ENCODE peak calls at places on chromosomes 13 and 19, in five cellular contexts. One of them, this sample, is unnamed.

GRCh38 chr19:19544257-19545127 is 6.4 kb downstream of the CILP2 start:
- DNase-seq in CD8-positive, alpha-beta T cell: no peak
- DNase-seq in CD4-positive, alpha-beta T cell: no peak
- DNase-seq in CD8-positive, alpha-beta memory T cell: no peak
- DNase-seq in transverse colon: no peak
- DNase-seq in this sample: no peak

GRCh38 chr19:49387936-49388372 is at the start of gene KASH5:
- DNase-seq in CD8-positive, alpha-beta T cell: peak; percentile 88
- DNase-seq in CD4-positive, alpha-beta T cell: peak; percentile 80
- DNase-seq in CD8-positive, alpha-beta memory T cell: peak; percentile 82
- DNase-seq in transverse colon: peak; percentile 78
- DNase-seq in this sample: peak; percentile 85

GRCh38 chr19:17766543-17767131 is 15.4 kb downstream of the FCHO1 start:
- DNase-seq in CD8-positive, alpha-beta T cell: peak; percentile 51
- DNase-seq in CD4-positive, alpha-beta T cell: peak; percentile 21
- DNase-seq in CD8-positive, alpha-beta memory T cell: no peak
- DNase-seq in transverse colon: peak; percentile 94
- DNase-seq in this sample: peak; percentile 94

GRCh38 chr19:2050991-2051770 is at the start of gene MKNK2:
- DNase-seq in CD8-positive, alpha-beta T cell: peak; percentile 90
- DNase-seq in CD4-positive, alpha-beta T cell: peak; percentile 98
- DNase-seq in CD8-positive, alpha-beta memory T cell: peak; percentile 90
- DNase-seq in transverse colon: peak; percentile 94
- DNase-seq in this sample: peak; percentile 95

GRCh38 chr13:77306458-77306857 is 20.4 kb downstream of the MYCBP2 start:
- DNase-seq in CD8-positive, alpha-beta T cell: no peak
- DNase-seq in CD4-positive, alpha-beta T cell: no peak
- DNase-seq in CD8-positive, alpha-beta memory T cell: no peak
- DNase-seq in transverse colon: no peak
- DNase-seq in this sample: no peak

GRCh38 chr13:53165201-53165600 is 136.6 kb downstream of the OLFM4 start:
- DNase-seq in CD8-positive, alpha-beta T cell: no peak
- DNase-seq in CD4-positive, alpha-beta T cell: no peak
- DNase-seq in CD8-positive, alpha-beta memory T cell: no peak
- DNase-seq in transverse colon: no peak
- DNase-seq in this sample: no peak

GRCh38 chr19:50949792-50950320 is 3.0 kb downstream of the KLK5 start:
- DNase-seq in CD8-positive, alpha-beta T cell: no peak
- DNase-seq in CD4-positive, alpha-beta T cell: no peak
- DNase-seq in CD8-positive, alpha-beta memory T cell: no peak
- DNase-seq in transverse colon: no peak
- DNase-seq in this sample: no peak

GRCh38 chr19:53903055-53903680 is 5.9 kb upstream of the CACNG7 start:
- DNase-seq in CD8-positive, alpha-beta T cell: no peak
- DNase-seq in CD4-positive, alpha-beta T cell: no peak
- DNase-seq in CD8-positive, alpha-beta memory T cell: no peak
- DNase-seq in transverse colon: no peak
- DNase-seq in this sample: peak; percentile 45

GRCh38 chr13:32537580-32538233 is 888 bp downstream of the N4BP2L2 start:
- DNase-seq in CD8-positive, alpha-beta T cell: peak; percentile 42
- DNase-seq in CD4-positive, alpha-beta T cell: peak; percentile 20
- DNase-seq in CD8-positive, alpha-beta memory T cell: peak; percentile 28
- DNase-seq in transverse colon: peak; percentile 38
- DNase-seq in this sample: peak; percentile 58

GRCh38 chr13:113091211-113091771 is 14.3 kb upstream of the F7 start:
- DNase-seq in CD8-positive, alpha-beta T cell: no peak
- DNase-seq in CD4-positive, alpha-beta T cell: no peak
- DNase-seq in CD8-positive, alpha-beta memory T cell: no peak
- DNase-seq in transverse colon: no peak
- DNase-seq in this sample: no peak

GRCh38 chr19:41882568-41883462 is at the start of gene ARHGEF1:
- DNase-seq in CD8-positive, alpha-beta T cell: peak; percentile 66
- DNase-seq in CD4-positive, alpha-beta T cell: peak; percentile 61
- DNase-seq in CD8-positive, alpha-beta memory T cell: peak; percentile 52
- DNase-seq in transverse colon: peak; percentile 75
- DNase-seq in this sample: peak; percentile 36

GRCh38 chr13:111629933-111630332 is 309.5 kb downstream of the TEX29 start:
- DNase-seq in CD8-positive, alpha-beta T cell: no peak
- DNase-seq in CD4-positive, alpha-beta T cell: no peak
- DNase-seq in CD8-positive, alpha-beta memory T cell: no peak
- DNase-seq in transverse colon: no peak
- DNase-seq in this sample: no peak

GRCh38 chr13:87656311-87656710 is 14.9 kb upstream of the SLITRK5 start:
- DNase-seq in CD8-positive, alpha-beta T cell: no peak
- DNase-seq in CD4-positive, alpha-beta T cell: no peak
- DNase-seq in CD8-positive, alpha-beta memory T cell: no peak
- DNase-seq in transverse colon: no peak
- DNase-seq in this sample: no peak

GRCh38 chr13:31638577-31638976 is 100.7 kb upstream of the RXFP2 start:
- DNase-seq in CD8-positive, alpha-beta T cell: no peak
- DNase-seq in CD4-positive, alpha-beta T cell: no peak
- DNase-seq in CD8-positive, alpha-beta memory T cell: no peak
- DNase-seq in transverse colon: no peak
- DNase-seq in this sample: no peak

GRCh38 chr13:51682691-51683090 is 98.4 kb downstream of the WDFY2 start:
- DNase-seq in CD8-positive, alpha-beta T cell: no peak
- DNase-seq in CD4-positive, alpha-beta T cell: no peak
- DNase-seq in CD8-positive, alpha-beta memory T cell: no peak
- DNase-seq in transverse colon: no peak
- DNase-seq in this sample: no peak

GRCh38 chr13:44238011-44238421 is 135.6 kb upstream of the SERP2 start:
- DNase-seq in CD8-positive, alpha-beta T cell: no peak
- DNase-seq in CD4-positive, alpha-beta T cell: no peak
- DNase-seq in CD8-positive, alpha-beta memory T cell: no peak
- DNase-seq in transverse colon: no peak
- DNase-seq in this sample: no peak

GRCh38 chr13:24341439-24341838 is 32.1 kb downstream of the C1QTNF9 start:
- DNase-seq in CD8-positive, alpha-beta T cell: no peak
- DNase-seq in CD4-positive, alpha-beta T cell: no peak
- DNase-seq in CD8-positive, alpha-beta memory T cell: no peak
- DNase-seq in transverse colon: no peak
- DNase-seq in this sample: no peak

GRCh38 chr13:34208326-34208725 is 390.4 kb downstream of the RFC3 start:
- DNase-seq in CD8-positive, alpha-beta T cell: no peak
- DNase-seq in CD4-positive, alpha-beta T cell: no peak
- DNase-seq in CD8-positive, alpha-beta memory T cell: no peak
- DNase-seq in transverse colon: no peak
- DNase-seq in this sample: no peak

GRCh38 chr13:61275740-61276139 is 139.9 kb downstream of the PCDH20 start:
- DNase-seq in CD8-positive, alpha-beta T cell: no peak
- DNase-seq in CD4-positive, alpha-beta T cell: no peak
- DNase-seq in CD8-positive, alpha-beta memory T cell: no peak
- DNase-seq in transverse colon: no peak
- DNase-seq in this sample: no peak

GRCh38 chr13:28613562-28613961 is 45.4 kb upstream of the POMP start:
- DNase-seq in CD8-positive, alpha-beta T cell: no peak
- DNase-seq in CD4-positive, alpha-beta T cell: no peak
- DNase-seq in CD8-positive, alpha-beta memory T cell: no peak
- DNase-seq in transverse colon: no peak
- DNase-seq in this sample: no peak

GRCh38 chr13:29859971-29860370 is 9.6 kb upstream of the UBL3 start:
- DNase-seq in CD8-positive, alpha-beta T cell: no peak
- DNase-seq in CD4-positive, alpha-beta T cell: no peak
- DNase-seq in CD8-positive, alpha-beta memory T cell: no peak
- DNase-seq in transverse colon: no peak
- DNase-seq in this sample: no peak

GRCh38 chr19:980133-980998 is 3.8 kb upstream of the WDR18 start:
- DNase-seq in CD8-positive, alpha-beta T cell: no peak
- DNase-seq in CD4-positive, alpha-beta T cell: no peak
- DNase-seq in CD8-positive, alpha-beta memory T cell: no peak
- DNase-seq in transverse colon: no peak
- DNase-seq in this sample: no peak

GRCh38 chr19:54154603-54155345 is 4.7 kb downstream of the LENG1 start:
- DNase-seq in CD8-positive, alpha-beta T cell: peak; percentile 78
- DNase-seq in CD4-positive, alpha-beta T cell: peak; percentile 35
- DNase-seq in CD8-positive, alpha-beta memory T cell: no peak
- DNase-seq in transverse colon: no peak
- DNase-seq in this sample: no peak

GRCh38 chr19:52516191-52516590 is 11.3 kb upstream of the ZNF808 start:
- DNase-seq in CD8-positive, alpha-beta T cell: no peak
- DNase-seq in CD4-positive, alpha-beta T cell: no peak
- DNase-seq in CD8-positive, alpha-beta memory T cell: no peak
- DNase-seq in transverse colon: no peak
- DNase-seq in this sample: no peak
- H3K9me3 ChIP-seq in CD8-positive, alpha-beta T cell: peaks cover 6% of the 10 kb centered on the region
- H3K9me3 ChIP-seq in CD4-positive, alpha-beta T cell: peaks cover 48% of the 10 kb centered on the region
- H3K9me3 ChIP-seq in CD8-positive, alpha-beta memory T cell: no peaks in the 10 kb centered on the region
- H3K9me3 ChIP-seq in transverse colon: peaks cover 13% of the 10 kb centered on the region
- H3K9me3 ChIP-seq in this sample: no peaks in the 10 kb centered on the region

DNA sequence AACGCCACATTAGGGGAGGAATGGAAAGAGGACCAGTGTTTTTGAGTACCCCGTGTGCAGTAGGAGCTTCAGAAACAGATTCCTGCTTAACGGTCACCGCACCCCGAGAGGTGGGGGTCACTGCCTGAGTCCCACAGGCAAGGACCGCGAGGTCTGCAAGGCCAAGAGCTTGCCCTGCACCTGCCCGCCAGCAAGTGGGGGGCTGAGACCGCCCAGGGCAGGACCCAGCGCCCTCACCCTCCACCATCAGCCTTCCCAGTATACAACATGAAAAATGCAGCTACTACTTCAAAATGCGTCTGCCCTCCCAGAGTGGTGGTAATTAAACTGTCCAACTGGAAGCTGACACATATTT is 44.9 kb downstream of the COL4A1 start:
- DNase-seq in CD8-positive, alpha-beta T cell: no peak
- DNase-seq in CD4-positive, alpha-beta T cell: no peak
- DNase-seq in CD8-positive, alpha-beta memory T cell: no peak
- DNase-seq in transverse colon: no peak
- DNase-seq in this sample: no peak
- H3K27ac ChIP-seq in CD8-positive, alpha-beta T cell: no peak overlapping the region
- H3K27ac ChIP-seq in CD4-positive, alpha-beta T cell: no peak overlapping the region
- H3K27ac ChIP-seq in CD8-positive, alpha-beta memory T cell: no peak overlapping the region
- H3K27ac ChIP-seq in transverse colon: peak overlapping the region; percentile 66
- H3K27ac ChIP-seq in this sample: peak overlapping the region; percentile 1

DNA sequence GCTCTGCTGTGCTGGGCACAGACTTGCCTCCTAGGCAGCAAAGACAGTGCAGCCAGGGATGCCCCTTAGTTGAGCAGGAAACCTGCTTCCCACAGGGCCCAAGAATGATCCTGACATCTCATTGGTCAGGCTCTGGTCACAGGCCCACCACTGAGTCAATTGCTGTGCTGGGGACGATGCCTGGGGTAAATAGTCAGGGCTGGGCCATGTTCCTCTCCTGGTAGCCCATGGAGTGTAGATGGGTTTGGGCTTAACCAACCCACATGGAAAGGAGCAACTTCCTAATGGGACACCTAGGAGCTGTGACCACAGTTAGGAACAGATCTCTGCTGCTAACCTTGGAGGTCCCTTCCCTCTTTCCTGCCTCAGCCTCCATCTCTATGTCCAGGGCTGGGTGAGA is 212.5 kb upstream of the ZNF536 start:
- DNase-seq in CD8-positive, alpha-beta T cell: no peak
- DNase-seq in CD4-positive, alpha-beta T cell: no peak
- DNase-seq in CD8-positive, alpha-beta memory T cell: no peak
- DNase-seq in transverse colon: no peak
- DNase-seq in this sample: no peak
- H3K9me3 ChIP-seq in CD8-positive, alpha-beta T cell: no peaks in the 10 kb centered on the region
- H3K9me3 ChIP-seq in CD4-positive, alpha-beta T cell: no peaks in the 10 kb centered on the region
- H3K9me3 ChIP-seq in CD8-positive, alpha-beta memory T cell: no peaks in the 10 kb centered on the region
- H3K9me3 ChIP-seq in transverse colon: no peaks in the 10 kb centered on the region
- H3K9me3 ChIP-seq in this sample: no peaks in the 10 kb centered on the region

GRCh38 chr13:106033634-106034033 is 501.8 kb downstream of the EFNB2 start:
- DNase-seq in CD8-positive, alpha-beta T cell: no peak
- DNase-seq in CD4-positive, alpha-beta T cell: no peak
- DNase-seq in CD8-positive, alpha-beta memory T cell: no peak
- DNase-seq in transverse colon: no peak
- DNase-seq in this sample: no peak

GRCh38 chr13:106034201-106034600 is 501.3 kb downstream of the EFNB2 start:
- DNase-seq in CD8-positive, alpha-beta T cell: no peak
- DNase-seq in CD4-positive, alpha-beta T cell: no peak
- DNase-seq in CD8-positive, alpha-beta memory T cell: no peak
- DNase-seq in transverse colon: no peak
- DNase-seq in this sample: no peak

GRCh38 chr13:106041445-106041844 is 494.0 kb downstream of the EFNB2 start:
- DNase-seq in CD8-positive, alpha-beta T cell: no peak
- DNase-seq in CD4-positive, alpha-beta T cell: no peak
- DNase-seq in CD8-positive, alpha-beta memory T cell: no peak
- DNase-seq in transverse colon: no peak
- DNase-seq in this sample: no peak

GRCh38 chr13:106038752-106039151 is 496.7 kb downstream of the EFNB2 start:
- DNase-seq in CD8-positive, alpha-beta T cell: no peak
- DNase-seq in CD4-positive, alpha-beta T cell: no peak
- DNase-seq in CD8-positive, alpha-beta memory T cell: no peak
- DNase-seq in transverse colon: no peak
- DNase-seq in this sample: no peak

GRCh38 chr13:106036870-106037269 is 498.6 kb downstream of the EFNB2 start:
- DNase-seq in CD8-positive, alpha-beta T cell: no peak
- DNase-seq in CD4-positive, alpha-beta T cell: no peak
- DNase-seq in CD8-positive, alpha-beta memory T cell: no peak
- DNase-seq in transverse colon: peak; percentile 10
- DNase-seq in this sample: peak; percentile 45
- H3K27ac ChIP-seq in CD8-positive, alpha-beta T cell: no peak overlapping the region
- H3K27ac ChIP-seq in CD4-positive, alpha-beta T cell: no peak overlapping the region
- H3K27ac ChIP-seq in CD8-positive, alpha-beta memory T cell: no peak overlapping the region
- H3K27ac ChIP-seq in transverse colon: no peak overlapping the region
- H3K27ac ChIP-seq in this sample: no peak overlapping the region

GRCh38 chr19:35021596-35021995 is 8.7 kb upstream of the SCN1B start:
- DNase-seq in CD8-positive, alpha-beta T cell: no peak
- DNase-seq in CD4-positive, alpha-beta T cell: no peak
- DNase-seq in CD8-positive, alpha-beta memory T cell: no peak
- DNase-seq in transverse colon: no peak
- DNase-seq in this sample: no peak
- H3K9me3 ChIP-seq in CD8-positive, alpha-beta T cell: no peaks in the 10 kb centered on the region
- H3K9me3 ChIP-seq in CD4-positive, alpha-beta T cell: no peaks in the 10 kb centered on the region
- H3K9me3 ChIP-seq in CD8-positive, alpha-beta memory T cell: no peaks in the 10 kb centered on the region
- H3K9me3 ChIP-seq in transverse colon: no peaks in the 10 kb centered on the region
- H3K9me3 ChIP-seq in this sample: no peaks in the 10 kb centered on the region

DNA sequence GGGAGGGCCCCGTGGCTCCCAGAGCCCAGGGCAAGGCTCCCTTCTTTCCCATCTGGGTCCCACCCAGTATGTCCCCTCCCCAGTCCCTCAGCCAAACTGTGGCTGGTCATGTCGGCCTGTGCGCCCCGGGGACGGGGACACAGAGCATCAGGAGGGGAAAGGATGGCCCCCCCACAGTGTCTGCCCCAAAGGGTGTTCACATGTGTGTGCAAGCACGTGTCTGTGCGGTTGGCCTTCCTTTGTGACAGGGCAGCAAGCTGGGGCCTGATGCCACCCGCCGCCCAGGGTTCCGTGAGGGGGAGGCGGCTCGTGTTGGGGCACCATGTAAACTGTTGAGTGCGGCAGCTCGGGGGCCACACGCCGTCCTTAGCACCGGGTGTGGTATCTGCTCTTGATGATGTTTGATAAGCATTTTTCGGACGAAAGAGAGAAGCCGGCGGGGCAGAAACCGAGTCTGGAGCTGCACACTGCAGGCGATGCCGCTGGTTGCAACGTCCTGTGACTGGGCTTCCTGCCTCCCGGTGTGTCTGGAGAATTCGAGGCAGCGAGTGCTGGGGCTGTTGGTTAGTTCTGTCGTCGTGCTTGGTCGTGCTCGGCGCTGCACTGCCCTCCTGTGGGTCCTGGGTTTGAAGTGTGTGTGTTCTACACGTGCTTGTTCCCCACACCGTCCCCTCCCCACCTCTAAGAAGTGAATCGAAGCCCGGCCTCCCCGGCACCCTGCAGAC is 18.4 kb downstream of the GNA11 start:
- DNase-seq in CD8-positive, alpha-beta T cell: peak; percentile 9
- DNase-seq in CD4-positive, alpha-beta T cell: no peak
- DNase-seq in CD8-positive, alpha-beta memory T cell: no peak
- DNase-seq in transverse colon: no peak
- DNase-seq in this sample: no peak
- H3K27ac ChIP-seq in CD8-positive, alpha-beta T cell: no peak overlapping the region
- H3K27ac ChIP-seq in CD4-positive, alpha-beta T cell: no peak overlapping the region
- H3K27ac ChIP-seq in CD8-positive, alpha-beta memory T cell: no peak overlapping the region
- H3K27ac ChIP-seq in transverse colon: no peak overlapping the region
- H3K27ac ChIP-seq in this sample: no peak overlapping the region

This sample was measured in testis.